ENCODE peak calls at places on chromosome 19, in four cellular contexts. Y, W, N and Z are unnamed samples.

GRCh38 chr19:41226053-41226873 is 7.2 kb downstream of the AXL start:
- DNase-seq in Y (peak; percentile 16), W (peak; percentile 79), N (peak; percentile 77), Z (peak; percentile 62)

GRCh38 chr19:16325161-16325527 is 518 bp downstream of the KLF2 start:
- DNase-seq in Y (no peak), W (no peak), N (peak; percentile 39), Z (peak; percentile 38)

GRCh38 chr19:33832633-33833032 is 36.0 kb downstream of the KCTD15 start:
- DNase-seq in Y (no peak), W (no peak), N (no peak), Z (no peak)

GRCh38 chr19:42634409-42635232 is 39.9 kb upstream of the CEACAM8 start:
- DNase-seq in Y (no peak), W (no peak), N (peak; percentile 12), Z (peak; percentile 57)

GRCh38 chr19:56309511-56310185 is 5.0 kb downstream of the ZSCAN5A start:
- DNase-seq in Y (peak; percentile 13), W (no peak), N (peak; percentile 51), Z (peak; percentile 52)

GRCh38 chr19:1189419-1189818 is 15.4 kb upstream of the SBNO2 start:
- DNase-seq in Y (peak; percentile 45), W (no peak), N (no peak), Z (no peak)

GRCh38 chr19:33679696-33680095 is 57.9 kb downstream of the CHST8 start:
- DNase-seq in Y (no peak), W (no peak), N (no peak), Z (no peak)

GRCh38 chr19:4367781-4368127 is 24.4 kb downstream of the MPND start:
- DNase-seq in Y (no peak), W (no peak), N (no peak), Z (no peak)

GRCh38 chr19:33125929-33126388 is 6.0 kb upstream of the WDR88 start:
- DNase-seq in Y (peak; percentile 16), W (peak; percentile 36), N (peak; percentile 46), Z (peak; percentile 55)

DNA sequence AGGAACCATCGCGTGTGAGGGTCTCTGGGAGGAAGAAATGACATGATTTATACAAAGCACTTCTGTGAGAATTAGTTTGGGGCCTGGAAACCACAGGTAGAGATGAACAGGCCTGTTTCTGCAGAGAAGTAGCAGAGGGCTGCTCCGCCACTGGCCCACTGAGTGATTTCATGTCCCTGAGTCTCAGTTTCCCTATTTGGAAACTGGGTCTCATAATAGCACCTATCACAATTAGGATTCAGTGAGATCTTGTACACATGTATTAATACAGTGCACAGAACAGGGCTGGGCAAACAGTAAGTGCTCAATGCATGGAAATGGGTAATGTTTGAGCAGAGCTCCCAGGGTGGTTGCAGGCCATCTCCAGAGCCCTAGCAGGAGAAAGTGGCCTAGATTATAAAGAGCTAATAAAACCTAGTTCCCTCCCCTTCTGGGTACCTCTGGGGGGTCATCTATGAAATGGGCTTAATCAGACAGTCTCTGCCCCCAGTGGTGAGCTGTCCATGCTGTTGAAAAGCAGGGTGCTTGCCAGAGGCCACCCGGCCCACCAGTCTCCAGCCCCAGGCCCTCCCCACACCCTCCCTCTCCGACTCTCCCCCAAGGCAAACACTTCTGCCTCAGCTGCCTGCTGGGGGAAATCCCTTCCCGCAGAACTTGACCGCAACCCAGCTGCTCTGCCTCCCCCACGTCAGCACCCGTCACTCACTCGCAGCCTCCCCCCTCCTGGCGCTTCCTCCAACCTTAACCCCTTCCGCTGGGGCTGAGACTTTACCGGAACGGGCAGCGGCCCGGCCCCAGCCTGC is 4.5 kb downstream of the BCL3 start:
- DNase-seq in Y (peak; percentile 90), W (peak; percentile 84), N (peak; percentile 96), Z (peak; percentile 90)
- H3K4me1 ChIP-seq in Y (peaks cover 64% of the 10 kb centered on the region), W (peaks cover 33% of the 10 kb centered on the region), N (peaks cover 87% of the 10 kb centered on the region), Z (peaks cover 79% of the 10 kb centered on the region)

DNA sequence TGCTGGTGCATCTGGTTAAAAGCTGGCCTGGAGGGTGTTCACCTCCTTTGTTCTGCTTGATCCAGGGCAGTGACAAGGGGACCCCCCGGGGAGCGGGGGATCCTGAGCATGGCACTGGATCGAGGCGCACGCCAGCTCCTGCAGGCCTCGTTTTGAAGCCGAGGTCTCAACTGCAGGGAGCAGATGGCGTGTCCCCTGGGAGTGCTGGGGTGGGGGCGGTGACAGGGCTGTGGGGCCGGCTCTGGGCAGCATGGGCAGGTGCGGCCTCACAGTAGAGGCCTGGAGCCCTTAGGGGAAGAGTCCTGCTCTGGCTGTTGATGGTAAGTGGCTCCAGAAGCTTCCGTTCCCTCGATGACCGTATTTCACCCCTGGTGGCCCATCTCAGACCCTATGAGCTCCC is 51.8 kb downstream of the CRTC1 start:
- DNase-seq in Y (no peak), W (no peak), N (no peak), Z (no peak)
- H3K4me1 ChIP-seq in Y (no peaks in the 10 kb centered on the region), W (no peaks in the 10 kb centered on the region), N (peaks cover 22% of the 10 kb centered on the region), Z (peaks cover 27% of the 10 kb centered on the region)

DNA sequence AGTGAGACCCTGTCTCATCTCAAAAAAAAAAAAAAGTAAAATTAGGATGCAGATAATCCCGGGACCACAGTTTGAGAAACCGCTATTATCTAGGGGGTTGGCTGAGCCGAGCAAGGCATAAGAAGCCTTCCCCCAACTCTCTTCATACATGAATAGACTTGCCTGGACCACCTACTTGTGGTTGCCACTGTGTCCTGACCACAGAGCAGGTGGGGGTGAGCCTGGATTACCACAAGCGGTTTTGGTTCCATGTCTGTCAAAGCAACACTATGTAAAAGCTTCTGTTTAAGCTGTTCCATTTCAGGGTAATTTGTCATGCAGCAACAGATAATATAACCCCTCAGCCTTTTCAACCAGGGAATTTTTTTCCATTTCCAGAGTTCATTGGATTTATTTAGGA is 3.3 kb upstream of the NAPA start:
- DNase-seq in Y (peak; percentile 30), W (no peak), N (peak; percentile 40), Z (no peak)
- H3K4me1 ChIP-seq in Y (peaks cover 69% of the 10 kb centered on the region), W (peaks cover 3% of the 10 kb centered on the region), N (peaks cover 19% of the 10 kb centered on the region), Z (peaks cover 12% of the 10 kb centered on the region)

DNA sequence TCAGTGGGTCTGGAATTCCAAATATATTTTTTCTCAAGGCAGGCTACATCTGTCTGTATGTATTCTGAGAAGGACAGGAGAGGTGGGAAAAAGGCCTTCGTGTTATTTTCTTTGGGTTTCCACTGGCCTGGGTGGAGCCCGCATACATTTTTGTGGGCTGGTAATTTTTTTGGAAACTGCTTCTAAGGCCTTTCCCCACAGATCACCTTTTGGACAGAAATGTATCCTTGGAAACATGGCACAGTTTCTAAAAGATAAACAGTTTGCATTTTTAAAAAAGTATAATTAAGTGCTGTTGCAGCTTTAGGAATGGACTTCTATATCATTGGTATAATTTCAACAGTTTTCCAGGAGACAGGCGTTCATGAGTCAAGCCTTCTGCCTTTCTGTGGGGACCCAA is 9.0 kb downstream of the RFX2 start:
- DNase-seq in Y (no peak), W (no peak), N (no peak), Z (no peak)
- H3K4me1 ChIP-seq in Y (peaks cover 4% of the 10 kb centered on the region), W (peaks cover 23% of the 10 kb centered on the region), N (peaks cover 13% of the 10 kb centered on the region), Z (peaks cover 16% of the 10 kb centered on the region)

GRCh38 chr19:51124216-51124615 is 490 bp upstream of the SIGLEC9 start:
- DNase-seq in Y (no peak), W (no peak), N (no peak), Z (no peak)
- H3K4me1 ChIP-seq in Y (peaks cover 91% of the 10 kb centered on the region), W (no peaks in the 10 kb centered on the region), N (peaks cover 6% of the 10 kb centered on the region), Z (no peaks in the 10 kb centered on the region)

GRCh38 chr19:13029301-13029880 is 34.1 kb downstream of the NFIX start:
- DNase-seq in Y (no peak), W (no peak), N (no peak), Z (no peak)

GRCh38 chr19:13028027-13028426 is 32.8 kb downstream of the NFIX start:
- DNase-seq in Y (no peak), W (no peak), N (no peak), Z (no peak)

GRCh38 chr19:13027557-13027956 is 32.3 kb downstream of the NFIX start:
- DNase-seq in Y (no peak), W (no peak), N (no peak), Z (no peak)

GRCh38 chr19:13031917-13032623 is 36.8 kb downstream of the NFIX start:
- DNase-seq in Y (no peak), W (no peak), N (no peak), Z (no peak)

GRCh38 chr19:13029893-13030292 is 34.6 kb downstream of the NFIX start:
- DNase-seq in Y (no peak), W (no peak), N (peak; percentile 64), Z (peak; percentile 45)
- H3K4me1 ChIP-seq in Y (no peaks in the 10 kb centered on the region), W (peaks cover 38% of the 10 kb centered on the region), N (peaks cover 82% of the 10 kb centered on the region), Z (peaks cover 67% of the 10 kb centered on the region)

DNA sequence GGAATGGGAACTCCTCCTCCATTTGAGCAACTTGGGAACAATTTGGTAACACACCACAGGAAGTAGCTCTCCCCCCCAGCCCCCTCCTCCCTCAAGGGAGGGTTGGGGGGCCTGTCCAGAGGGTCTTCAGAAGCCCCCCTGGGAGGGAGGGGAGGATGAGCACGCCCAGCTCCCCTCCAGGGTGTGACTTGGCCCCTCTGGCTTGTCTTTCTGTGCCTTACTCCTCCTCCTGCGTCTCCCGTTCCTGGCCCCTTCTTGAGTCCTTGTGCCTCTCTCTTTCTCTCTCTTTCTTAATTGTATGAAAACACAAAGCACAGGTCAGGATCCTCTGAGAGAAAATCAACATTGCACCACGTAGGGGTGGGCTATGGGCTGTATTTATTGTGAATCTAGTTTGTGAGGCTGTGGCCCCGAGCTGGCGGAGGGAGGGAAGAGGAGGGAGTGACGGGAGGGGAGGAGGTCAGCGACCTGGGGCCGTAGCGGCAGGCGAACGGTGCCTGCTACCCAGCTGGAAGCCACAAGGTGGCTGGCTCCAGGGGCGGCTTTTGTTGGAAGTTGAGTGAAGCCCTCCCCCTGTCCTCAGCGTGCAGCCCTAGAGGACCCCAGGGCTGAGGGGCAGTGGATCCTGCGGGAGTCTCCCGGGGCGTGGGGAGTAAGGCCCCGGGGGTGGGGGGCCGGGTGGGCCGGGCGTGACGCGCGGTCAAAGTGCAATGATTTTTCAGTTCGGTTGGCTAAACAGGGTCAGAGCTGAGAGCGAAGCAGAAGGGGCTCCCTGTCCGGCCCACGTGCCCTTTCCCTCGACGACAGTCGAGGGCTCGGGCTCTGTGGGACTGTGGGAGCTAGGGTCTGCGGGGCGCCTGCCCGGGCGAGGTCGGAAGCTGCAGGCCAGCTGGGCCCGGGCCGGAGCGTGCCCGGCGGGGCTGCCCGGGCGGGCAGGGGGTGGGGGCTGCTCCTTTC is 6.4 kb downstream of the LYL1 start:
- DNase-seq in Y (no peak), W (peak; percentile 59), N (no peak), Z (no peak)
- H3K4me1 ChIP-seq in Y (peaks cover 53% of the 10 kb centered on the region), W (peaks cover 47% of the 10 kb centered on the region), N (peaks cover 68% of the 10 kb centered on the region), Z (peaks cover 19% of the 10 kb centered on the region)

DNA sequence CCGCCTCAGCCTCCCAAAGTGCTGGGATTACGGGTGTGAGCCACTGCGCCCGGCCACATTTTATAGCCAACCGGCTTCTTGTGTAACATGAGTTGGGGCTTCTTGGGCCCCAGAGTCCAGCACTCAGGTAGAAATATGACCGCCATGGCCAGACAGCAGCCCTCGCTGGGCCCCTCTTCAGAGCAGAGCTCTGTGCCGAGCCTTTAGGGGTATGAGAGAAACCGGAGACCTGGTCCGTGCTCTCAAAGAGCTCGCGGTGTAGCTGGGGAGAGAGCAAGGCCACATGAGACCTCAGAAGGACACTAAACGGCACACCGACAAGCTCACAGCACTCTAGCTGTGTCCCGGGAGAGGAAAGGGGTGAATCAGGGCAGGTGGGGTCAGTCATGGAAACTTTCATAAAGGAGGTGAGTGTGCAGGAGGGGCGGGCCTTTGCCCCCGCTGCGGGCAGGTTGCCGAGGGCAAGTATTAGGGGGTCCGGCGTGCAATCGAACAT is 15.8 kb downstream of the ACTN4 start:
- DNase-seq in Y (no peak), W (no peak), N (no peak), Z (no peak)
- H3K4me1 ChIP-seq in Y (peaks cover 62% of the 10 kb centered on the region), W (peaks cover 67% of the 10 kb centered on the region), N (peaks cover 97% of the 10 kb centered on the region), Z (peaks cover 100% of the 10 kb centered on the region)